ENCODE peak calls at places on chromosomes 2 and 18, in nine cellular contexts. O is neuronal stem cell; S is right lobe of liver; W is DND-41; M is CD4-positive, CD25-positive, alpha-beta regulatory T cell; T is CD4-positive, alpha-beta memory T cell; I is IMR-90; V is lower lobe of right lung; G is tibial artery. B is an unnamed sample. For H3K4me1, the result is how much of the 10 kb centered on the place peaks cover.

GRCh38 chr2:100235098-100235497 is 87.2 kb downstream of the LONRF2 start:
- DNase-seq in O (no peak), S (no peak), W (peak), M (peak), T (peak), I (peak), V (no peak), G (no peak), B (no peak)

GRCh38 chr2:181457121-181457740 is at the start of gene ITGA4:
- DNase-seq in O (peak), S (peak), W (peak), M (peak), T (peak), I (peak), V (peak), G (peak), B (peak)

GRCh38 chr2:191167766-191168165 is 17.0 kb upstream of the STAT4 start:
- DNase-seq in O (no peak), S (no peak), W (no peak), M (no peak), T (no peak), I (peak), V (no peak), G (no peak), B (peak)

GRCh38 chr2:232432598-232433184 is 23.3 kb upstream of the ALPI start:
- DNase-seq in O (no peak), S (no peak), W (no peak), M (no peak), T (no peak), I (no peak), V (peak), G (peak), B (no peak)

GRCh38 chr2:85702172-85702571 is 8.0 kb downstream of the GNLY start:
- DNase-seq in O (no peak), S (no peak), W (no peak), M (peak), T (no peak), I (peak), V (no peak), G (no peak), B (no peak)

GRCh38 chr2:219386532-219387280 is 1.0 kb downstream of the DNPEP start:
- DNase-seq in O (peak), S (no peak), W (no peak), M (peak), T (no peak), I (no peak), V (peak), G (no peak), B (no peak)

GRCh38 chr2:2321250-2321545 is 9.9 kb downstream of the MYT1L start:
- DNase-seq in O (no peak), S (no peak), W (no peak), M (no peak), T (no peak), I (no peak), V (no peak), G (no peak), B (no peak)

GRCh38 chr2:240123821-240124650 is 12.1 kb downstream of the COPS9 start:
- DNase-seq in O (no peak), S (no peak), W (no peak), M (no peak), T (no peak), I (no peak), V (peak), G (peak), B (no peak)

GRCh38 chr18:36492604-36493329 is 195.3 kb downstream of the FHOD3 start:
- DNase-seq in O (no peak), S (no peak), W (no peak), M (no peak), T (no peak), I (no peak), V (no peak), G (no peak), B (no peak)

GRCh38 chr2:83531211-83531610 is 927.9 kb downstream of the SUCLG1 start:
- DNase-seq in O (peak), S (no peak), W (no peak), M (no peak), T (no peak), I (no peak), V (no peak), G (no peak), B (no peak)

GRCh38 chr2:219124379-219125110 is 36.1 kb downstream of the NHEJ1 start:
- DNase-seq in O (no peak), S (no peak), W (peak), M (no peak), T (no peak), I (peak), V (no peak), G (no peak), B (no peak)

GRCh38 chr2:76544901-76545300 is 834.2 kb upstream of the GCFC2 start:
- DNase-seq in O (no peak), S (no peak), W (no peak), M (no peak), T (no peak), I (no peak), V (no peak), G (no peak), B (no peak)

DNA sequence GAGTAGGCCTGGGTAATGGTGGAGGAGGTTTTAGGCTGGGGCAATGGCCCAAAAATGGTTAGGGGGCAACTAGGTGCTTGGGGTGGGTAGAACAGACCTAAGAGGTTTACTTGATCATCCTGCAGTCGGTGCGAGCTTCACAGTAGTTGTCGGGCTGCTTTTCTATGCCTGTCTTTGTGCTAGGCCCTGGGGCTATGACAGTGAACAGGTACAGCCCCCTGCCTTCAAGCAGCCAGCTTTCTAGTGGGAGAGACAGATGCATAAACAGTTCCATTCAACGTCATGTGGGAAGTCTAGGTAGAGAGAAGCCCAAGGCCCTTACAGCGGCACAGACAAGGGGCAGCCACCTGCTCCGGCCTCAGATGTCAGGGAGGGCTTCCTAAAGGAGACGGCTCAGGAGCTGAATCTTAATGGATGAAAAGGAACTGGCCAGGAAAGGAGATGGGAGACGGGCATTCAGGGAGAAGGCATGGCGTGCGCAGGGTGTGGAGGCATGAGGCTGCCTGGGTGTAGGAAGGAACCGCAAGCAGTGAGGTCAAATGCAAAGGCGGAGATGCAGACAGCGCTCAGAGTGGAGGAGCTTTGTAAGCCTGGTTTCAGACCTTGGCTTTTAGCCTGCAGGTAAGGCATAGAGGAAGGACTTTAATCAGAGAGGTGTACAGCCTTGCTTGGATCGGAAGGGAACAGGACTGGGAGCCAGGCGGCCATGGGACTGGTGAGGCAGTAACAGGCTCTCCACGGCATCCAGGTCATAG is 6.0 kb downstream of the CTIF start:
- DNase-seq in O (no peak), S (no peak), W (no peak), M (no peak), T (no peak), I (no peak), V (no peak), G (no peak), B (no peak)
- H3K4me1 ChIP-seq in O (under half), S (under half), W (under half), M (under half), T (under half), I (half or more), V (under half), G (half or more), B (half or more)

GRCh38 chr2:224413381-224413780 is 11.5 kb upstream of the FAM124B start:
- DNase-seq in O (no peak), S (no peak), W (no peak), M (no peak), T (no peak), I (no peak), V (no peak), G (no peak), B (no peak)
- H3K27ac ChIP-seq in O (no peak), S (no peak), W (no peak), M (no peak), T (no peak), I (no peak), V (no peak), G (no peak), B (no peak)

DNA sequence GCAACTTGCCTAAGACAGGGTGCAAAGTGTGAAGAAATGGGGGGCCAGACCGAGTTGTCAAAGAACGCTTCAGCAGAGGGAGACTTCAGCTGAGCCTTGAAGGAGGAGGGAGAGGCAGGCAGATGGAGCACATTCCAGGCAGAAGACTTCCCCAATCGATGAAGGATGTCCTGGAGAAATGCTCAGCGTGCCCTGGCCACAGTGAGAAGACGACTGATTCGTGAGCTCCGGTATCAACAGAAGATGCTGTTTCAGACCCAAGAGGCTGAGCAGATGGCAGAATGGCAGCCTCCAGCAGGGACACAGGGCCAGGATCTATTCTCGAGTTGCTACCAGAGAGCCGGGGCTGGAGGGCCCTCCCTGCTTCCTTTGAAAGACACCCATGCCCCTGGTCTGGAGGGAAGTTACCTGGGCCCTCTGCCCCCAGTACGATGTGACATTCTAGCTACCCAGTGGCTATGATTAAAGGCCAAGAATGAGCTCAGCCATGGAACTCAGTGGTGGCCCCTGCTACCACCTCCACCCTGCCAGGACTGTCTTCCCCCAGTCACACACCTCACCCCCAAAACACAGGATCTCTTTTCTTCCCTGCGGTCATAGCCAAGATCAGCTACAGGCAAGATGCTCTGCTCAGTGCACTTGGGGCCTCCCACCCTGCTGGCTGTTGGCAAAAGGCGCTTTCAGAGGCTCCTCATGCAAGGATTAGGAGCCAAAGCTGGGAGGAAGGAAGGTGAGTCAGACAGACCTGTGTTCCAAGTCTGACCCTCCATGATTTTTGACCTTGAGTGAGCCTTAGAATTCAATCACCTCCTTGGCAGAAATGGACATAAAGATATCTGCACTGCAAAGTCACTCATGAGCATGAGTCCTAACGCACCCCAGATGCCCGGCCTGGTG is 84.3 kb downstream of the TFCP2L1 start:
- DNase-seq in O (no peak), S (peak), W (no peak), M (no peak), T (no peak), I (no peak), V (peak), G (peak), B (no peak)
- H3K4me1 ChIP-seq in O (under half), S (under half), W (under half), M (under half), T (under half), I (under half), V (under half), G (under half), B (under half)

GRCh38 chr18:57749604-57749970 is 53.5 kb downstream of the ATP8B1 start:
- DNase-seq in O (no peak), S (no peak), W (no peak), M (no peak), T (no peak), I (no peak), V (no peak), G (no peak), B (no peak)

GRCh38 chr18:57744211-57744694 is 58.9 kb downstream of the ATP8B1 start:
- DNase-seq in O (no peak), S (no peak), W (no peak), M (no peak), T (no peak), I (peak), V (no peak), G (no peak), B (no peak)

GRCh38 chr18:57753063-57753462 is 50.1 kb downstream of the ATP8B1 start:
- DNase-seq in O (no peak), S (no peak), W (no peak), M (peak), T (no peak), I (no peak), V (no peak), G (no peak), B (no peak)

GRCh38 chr18:57747809-57748680 is 55.1 kb downstream of the ATP8B1 start:
- DNase-seq in O (no peak), S (no peak), W (no peak), M (no peak), T (no peak), I (no peak), V (no peak), G (no peak), B (no peak)

GRCh38 chr18:57748770-57749603 is 54.1 kb downstream of the ATP8B1 start:
- DNase-seq in O (no peak), S (no peak), W (no peak), M (no peak), T (no peak), I (peak), V (no peak), G (no peak), B (no peak)
- H3K27ac ChIP-seq in O (no peak), S (peak), W (no peak), M (no peak), T (no peak), I (no peak), V (no peak), G (peak), B (no peak)

B was measured in sigmoid colon.